ENCODE peak calls at places on chromosomes 11 and 22, in four cellular contexts. One of them, this sample, is unnamed. For H3K4me1, the result is how much of the 10 kb centered on the place peaks cover.

GRCh38 chr11:69934861-69935494 is 115.8 kb upstream of the FGF3 start:
- DNase-seq in IMR-90: peak
- DNase-seq in mammary epithelial cell: no peak
- DNase-seq in endodermal cell: peak
- DNase-seq in this sample: no peak

GRCh38 chr22:45896153-45896951 is 80.6 kb downstream of the WNT7B start:
- DNase-seq in endodermal cell: peak
- DNase-seq in mammary epithelial cell: peak
- DNase-seq in IMR-90: no peak
- DNase-seq in this sample: no peak

GRCh38 chr22:41928416-41929157 is 2.0 kb upstream of the TNFRSF13C start:
- DNase-seq in IMR-90: no peak
- DNase-seq in mammary epithelial cell: no peak
- DNase-seq in endodermal cell: no peak
- DNase-seq in this sample: no peak

GRCh38 chr11:63939351-63939920 is 634 bp downstream of the NAA40 start:
- DNase-seq in IMR-90: no peak
- DNase-seq in mammary epithelial cell: peak
- DNase-seq in endodermal cell: no peak
- DNase-seq in this sample: peak

GRCh38 chr11:119795231-119795630 is 66.2 kb upstream of the NECTIN1 start:
- DNase-seq in IMR-90: peak
- DNase-seq in mammary epithelial cell: peak
- DNase-seq in endodermal cell: no peak
- DNase-seq in this sample: peak

GRCh38 chr11:95459268-95460040 is 228.5 kb upstream of the SESN3 start:
- DNase-seq in IMR-90: no peak
- DNase-seq in mammary epithelial cell: peak
- DNase-seq in endodermal cell: no peak
- DNase-seq in this sample: peak

GRCh38 chr11:116792869-116793475 is 1.3 kb upstream of the APOA5 start:
- DNase-seq in endodermal cell: no peak
- DNase-seq in IMR-90: peak
- DNase-seq in mammary epithelial cell: peak
- DNase-seq in this sample: peak

GRCh38 chr11:6156628-6157367 is 13.3 kb downstream of the OR52B2 start:
- DNase-seq in mammary epithelial cell: no peak
- DNase-seq in endodermal cell: peak
- DNase-seq in IMR-90: no peak
- DNase-seq in this sample: no peak

GRCh38 chr11:59106363-59107336 is at the start of gene FAM111B:
- DNase-seq in mammary epithelial cell: peak
- DNase-seq in endodermal cell: peak
- DNase-seq in IMR-90: peak
- DNase-seq in this sample: peak

GRCh38 chr11:35619030-35619753 is 932 bp downstream of the FJX1 start:
- DNase-seq in mammary epithelial cell: peak
- DNase-seq in IMR-90: peak
- DNase-seq in endodermal cell: peak
- DNase-seq in this sample: peak

GRCh38 chr22:46056169-46057041 is 79.4 kb upstream of the WNT7B start:
- DNase-seq in mammary epithelial cell: peak
- DNase-seq in IMR-90: no peak
- DNase-seq in endodermal cell: peak
- DNase-seq in this sample: peak

GRCh38 chr11:131898872-131899400 is 528.5 kb downstream of the NTM start:
- DNase-seq in mammary epithelial cell: no peak
- DNase-seq in IMR-90: no peak
- DNase-seq in endodermal cell: no peak
- DNase-seq in this sample: no peak

GRCh38 chr11:36409152-36409713 is 100.8 kb downstream of the TRAF6 start:
- DNase-seq in endodermal cell: peak
- DNase-seq in mammary epithelial cell: no peak
- DNase-seq in IMR-90: peak
- DNase-seq in this sample: no peak

GRCh38 chr22:25554321-25555088 is 10.0 kb upstream of the GRK3 start:
- DNase-seq in endodermal cell: no peak
- DNase-seq in mammary epithelial cell: no peak
- DNase-seq in IMR-90: no peak
- DNase-seq in this sample: no peak

GRCh38 chr11:15843309-15843857 is 513.0 kb downstream of the SOX6 start:
- DNase-seq in endodermal cell: peak
- DNase-seq in mammary epithelial cell: peak
- DNase-seq in IMR-90: peak
- DNase-seq in this sample: peak

GRCh38 chr11:131109256-131109655 is 193.0 kb upstream of the SNX19 start:
- DNase-seq in endodermal cell: no peak
- DNase-seq in mammary epithelial cell: peak
- DNase-seq in IMR-90: peak
- DNase-seq in this sample: peak

GRCh38 chr11:119518746-119519382 is 95.9 kb upstream of the THY1 start:
- DNase-seq in endodermal cell: peak
- DNase-seq in mammary epithelial cell: peak
- DNase-seq in IMR-90: peak
- DNase-seq in this sample: peak

GRCh38 chr11:133306019-133306418 is 226.3 kb downstream of the OPCML start:
- DNase-seq in mammary epithelial cell: peak
- DNase-seq in endodermal cell: peak
- DNase-seq in IMR-90: no peak
- DNase-seq in this sample: no peak

GRCh38 chr11:130473056-130473794 is 24.8 kb downstream of the ADAMTS15 start:
- DNase-seq in endodermal cell: no peak
- DNase-seq in IMR-90: no peak
- DNase-seq in mammary epithelial cell: no peak
- DNase-seq in this sample: no peak

GRCh38 chr11:126163779-126164178 is 47.7 kb downstream of the RPUSD4 start:
- DNase-seq in IMR-90: no peak
- DNase-seq in endodermal cell: no peak
- DNase-seq in mammary epithelial cell: no peak
- DNase-seq in this sample: no peak

GRCh38 chr11:17924713-17925112 is 88.1 kb downstream of the SERGEF start:
- DNase-seq in IMR-90: no peak
- DNase-seq in mammary epithelial cell: no peak
- DNase-seq in endodermal cell: no peak
- DNase-seq in this sample: no peak

GRCh38 chr11:74818283-74818946 is 69.8 kb downstream of the RNF169 start:
- DNase-seq in endodermal cell: no peak
- DNase-seq in IMR-90: no peak
- DNase-seq in mammary epithelial cell: no peak
- DNase-seq in this sample: no peak

GRCh38 chr22:24819941-24820461 is 14.0 kb downstream of the SGSM1 start:
- DNase-seq in IMR-90: no peak
- DNase-seq in endodermal cell: no peak
- DNase-seq in mammary epithelial cell: no peak
- DNase-seq in this sample: no peak

GRCh38 chr11:72665911-72666472 is 8.2 kb downstream of the PDE2A start:
- DNase-seq in endodermal cell: peak
- DNase-seq in mammary epithelial cell: no peak
- DNase-seq in IMR-90: no peak
- DNase-seq in this sample: no peak

GRCh38 chr11:45530776-45531175 is 134.6 kb downstream of the CHST1 start:
- DNase-seq in mammary epithelial cell: no peak
- DNase-seq in IMR-90: no peak
- DNase-seq in endodermal cell: no peak
- DNase-seq in this sample: no peak

GRCh38 chr22:37925767-37926166 is 19.7 kb downstream of the MICALL1 start:
- DNase-seq in endodermal cell: no peak
- DNase-seq in mammary epithelial cell: no peak
- DNase-seq in IMR-90: no peak
- DNase-seq in this sample: no peak

GRCh38 chr11:90242894-90243416 is 20.1 kb upstream of the CHORDC1 start:
- DNase-seq in mammary epithelial cell: no peak
- DNase-seq in IMR-90: no peak
- DNase-seq in endodermal cell: no peak
- DNase-seq in this sample: no peak

GRCh38 chr11:31940396-31941037 is 129.4 kb upstream of the PAX6 start:
- DNase-seq in endodermal cell: no peak
- DNase-seq in mammary epithelial cell: no peak
- DNase-seq in IMR-90: peak
- DNase-seq in this sample: no peak

GRCh38 chr22:27637604-27638003 is 164.0 kb downstream of the MN1 start:
- DNase-seq in mammary epithelial cell: peak
- DNase-seq in endodermal cell: no peak
- DNase-seq in IMR-90: peak
- DNase-seq in this sample: peak

DNA sequence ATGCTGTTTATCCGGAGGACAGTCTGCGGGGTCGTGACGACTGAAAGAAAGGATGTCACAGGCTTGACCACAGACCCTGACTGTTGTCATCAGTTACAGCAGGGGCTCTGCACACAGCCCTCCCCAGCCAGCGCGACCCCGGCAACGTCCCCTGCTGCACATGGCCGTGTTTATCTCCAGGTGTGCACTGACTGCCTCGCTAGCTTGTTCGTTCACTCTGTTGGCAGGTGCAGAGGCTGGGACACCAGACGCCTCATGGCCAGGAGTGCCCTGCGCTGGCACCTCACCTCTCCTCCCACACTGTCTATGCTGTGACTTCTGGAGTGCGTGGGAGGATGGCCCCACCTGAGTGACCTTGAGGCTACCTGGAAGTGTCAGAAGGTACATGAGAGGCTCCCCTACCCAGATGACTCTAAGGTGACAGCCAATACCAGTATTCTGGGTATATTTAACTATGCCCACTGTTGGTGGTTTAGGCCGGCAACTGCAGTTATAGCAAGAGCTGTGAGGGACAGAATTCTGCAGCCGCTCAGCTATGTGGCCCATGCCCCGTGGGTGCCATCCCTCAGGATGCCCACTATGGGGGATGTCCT is 12.2 kb downstream of the MRPL21 start:
- DNase-seq in endodermal cell: no peak
- DNase-seq in mammary epithelial cell: no peak
- DNase-seq in IMR-90: no peak
- DNase-seq in this sample: no peak
- H3K4me3 ChIP-seq in endodermal cell: no peak
- H3K4me3 ChIP-seq in mammary epithelial cell: no peak
- H3K4me3 ChIP-seq in IMR-90: no peak
- H3K4me3 ChIP-seq in this sample: no peak

GRCh38 chr11:66089067-66089466 is 19.0 kb downstream of the PACS1 start:
- DNase-seq in mammary epithelial cell: no peak
- DNase-seq in endodermal cell: no peak
- DNase-seq in IMR-90: no peak
- DNase-seq in this sample: no peak
- H3K4me1 ChIP-seq in mammary epithelial cell: under half
- H3K4me1 ChIP-seq in endodermal cell: under half
- H3K4me1 ChIP-seq in IMR-90: under half
- H3K4me1 ChIP-seq in this sample: under half

DNA sequence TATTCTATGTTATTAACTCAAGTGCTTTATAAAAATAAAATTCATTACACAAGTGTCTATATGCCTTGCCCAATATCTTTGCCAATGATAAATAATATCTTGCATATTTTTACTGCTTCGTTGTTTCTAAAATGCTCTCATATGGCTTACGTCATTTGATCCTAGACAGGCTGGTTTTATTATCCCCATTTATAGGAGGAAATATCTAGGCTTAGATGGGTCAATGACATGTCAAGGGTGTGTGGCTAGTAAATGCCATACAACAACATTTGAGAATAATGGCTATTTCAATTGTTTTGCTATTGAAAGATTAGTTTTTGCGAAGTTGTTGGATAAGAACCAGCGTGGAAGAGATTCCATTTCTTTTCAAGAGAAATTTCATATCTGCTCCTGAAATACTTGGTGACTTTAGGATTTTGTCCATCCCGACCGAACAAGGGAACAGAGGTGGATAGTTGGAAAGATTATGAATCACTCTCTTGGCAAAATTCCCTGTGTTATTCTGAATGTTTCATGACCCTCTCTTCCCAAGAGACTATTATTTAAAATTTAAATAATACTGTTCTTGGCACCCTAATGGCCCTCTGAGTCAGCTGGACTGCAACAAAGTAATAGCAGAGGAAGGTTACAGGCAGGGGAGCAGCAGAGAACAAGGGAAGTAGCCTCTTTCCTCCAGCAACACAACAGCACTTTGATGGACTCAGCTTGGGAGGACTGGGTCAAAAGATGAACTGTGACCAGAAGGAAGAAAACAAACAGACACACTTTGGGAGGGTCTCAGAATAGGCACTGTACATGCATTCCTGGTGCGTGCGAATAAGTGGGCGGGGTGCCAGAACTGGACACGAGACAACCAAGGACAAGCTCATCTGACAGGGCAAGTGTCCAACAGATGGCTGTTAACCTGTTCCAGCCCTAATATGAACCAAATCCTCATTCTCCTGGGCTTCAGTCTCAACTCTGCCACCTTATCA is 94.5 kb downstream of the ME3 start:
- DNase-seq in mammary epithelial cell: peak
- DNase-seq in endodermal cell: no peak
- DNase-seq in IMR-90: peak
- DNase-seq in this sample: peak
- H3K9ac ChIP-seq in mammary epithelial cell: no peak
- H3K9ac ChIP-seq in endodermal cell: no peak
- H3K9ac ChIP-seq in IMR-90: no peak
- H3K9ac ChIP-seq in this sample: peak

DNA sequence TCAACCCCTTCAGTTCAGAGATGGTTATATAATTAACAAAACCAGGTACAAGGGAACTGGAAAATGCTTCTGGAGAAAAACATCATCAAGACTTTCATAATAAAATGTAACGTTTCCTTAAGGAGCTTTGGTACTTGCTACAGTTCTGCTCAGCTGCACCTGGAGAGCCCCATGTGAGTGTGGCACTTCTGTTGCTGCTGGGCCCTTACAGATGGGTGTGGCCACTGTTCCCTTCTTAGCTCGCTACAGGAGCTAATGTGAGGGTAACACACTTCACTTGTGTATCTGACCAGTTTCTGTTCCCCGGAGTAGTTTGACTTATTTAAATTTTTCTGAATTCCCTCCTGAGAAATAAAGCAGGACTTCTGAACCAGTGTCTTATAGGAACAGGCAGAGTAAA is 4.0 kb downstream of the POU2AF3 start:
- DNase-seq in IMR-90: no peak
- DNase-seq in mammary epithelial cell: no peak
- DNase-seq in endodermal cell: no peak
- DNase-seq in this sample: no peak
- H3K4me3 ChIP-seq in IMR-90: no peak
- H3K4me3 ChIP-seq in mammary epithelial cell: no peak
- H3K4me3 ChIP-seq in endodermal cell: no peak
- H3K4me3 ChIP-seq in this sample: no peak

GRCh38 chr11:76466666-76467065 is 21.8 kb downstream of the EMSY start:
- DNase-seq in mammary epithelial cell: no peak
- DNase-seq in endodermal cell: no peak
- DNase-seq in IMR-90: no peak
- DNase-seq in this sample: no peak
- H3K4me1 ChIP-seq in mammary epithelial cell: under half
- H3K4me1 ChIP-seq in endodermal cell: under half
- H3K4me1 ChIP-seq in IMR-90: under half
- H3K4me1 ChIP-seq in this sample: under half

This sample was measured in adipocyte.